ENCODE peak calls at places on chromosomes 11 and 22, in eight cellular contexts. T is NCI-H1105 treated with DMSO at 0.1 percent for 48 hours; V is activated T-helper 1 cell treated with Interleukin-2 at 50 U/mL for 16 hours; N is iris pigment epithelial cell; H is central memory CD4-positive, alpha-beta T cell; Z is COR-L47; Y is SHP77; U is CD8-positive, alpha-beta memory T cell. M is an unnamed sample.

GRCh38 chr22:48365386-48365785 is 1462.3 kb downstream of the BRD1 start:
- DNase-seq in U (no peak), N (no peak), Z (no peak), H (no peak), T (no peak), Y (no peak), V (no peak), M (no peak)

GRCh38 chr22:36628561-36629060 is 74.9 kb downstream of the CACNG2 start:
- DNase-seq in T (no peak), U (no peak), H (no peak), V (no peak), N (no peak), Z (no peak), Y (no peak), M (no peak)

GRCh38 chr11:75271730-75272129 is 31.2 kb downstream of the TPBGL start:
- DNase-seq in T (no peak), U (no peak), N (no peak), H (no peak), Z (no peak), Y (no peak), V (no peak), M (no peak)

GRCh38 chr11:100927579-100927978 is 202.0 kb downstream of the PGR start:
- DNase-seq in T (no peak), Z (no peak), V (no peak), Y (no peak), H (no peak), N (no peak), U (no peak), M (no peak)

GRCh38 chr11:131504199-131504949 is 134.0 kb downstream of the NTM start:
- DNase-seq in U (no peak), Y (no peak), Z (no peak), V (no peak), N (no peak), T (peak), H (no peak), M (no peak)

GRCh38 chr11:121722431-121723256 is 269.9 kb upstream of the SORL1-AS1 start:
- DNase-seq in H (no peak), T (peak), Y (peak), V (no peak), N (peak), U (no peak), Z (peak), M (peak)

GRCh38 chr22:45318168-45318557 is 8.4 kb downstream of the FAM118A start:
- DNase-seq in H (peak), V (peak), T (peak), Y (peak), Z (peak), N (peak), U (peak), M (peak)

GRCh38 chr11:76232026-76232665 is 25.8 kb upstream of the WNT11 start:
- DNase-seq in N (no peak), T (no peak), V (no peak), Y (no peak), Z (no peak), H (peak), U (peak), M (no peak)

GRCh38 chr11:1055990-1056771 is 18.5 kb upstream of the MUC2 start:
- DNase-seq in Y (no peak), U (no peak), H (no peak), V (no peak), T (no peak), N (no peak), Z (no peak), M (no peak)

GRCh38 chr11:94424011-94424410 is 22.8 kb upstream of the GPR83 start:
- DNase-seq in H (no peak), U (no peak), Y (no peak), V (no peak), Z (no peak), N (peak), T (no peak), M (no peak)

GRCh38 chr11:105000797-105001196 is 22.2 kb downstream of the CASP5 start:
- DNase-seq in T (no peak), V (peak), Y (no peak), H (peak), N (no peak), Z (no peak), U (peak), M (no peak)

GRCh38 chr22:44523981-44524759 is 26.1 kb upstream of the RTL6 start:
- DNase-seq in V (no peak), N (peak), Z (no peak), U (no peak), T (no peak), H (no peak), Y (no peak), M (no peak)

GRCh38 chr11:120858740-120859139 is 165.2 kb upstream of the TBCEL start:
- DNase-seq in N (peak), T (no peak), V (no peak), H (no peak), Z (no peak), U (no peak), Y (no peak), M (no peak)

GRCh38 chr11:45671246-45672171 is 6.1 kb upstream of the CHST1 start:
- DNase-seq in Z (no peak), V (no peak), Y (no peak), T (no peak), H (no peak), U (no peak), N (no peak), M (no peak)

GRCh38 chr11:78685156-78685555 is 110.5 kb upstream of the NARS2 start:
- DNase-seq in V (no peak), Z (no peak), T (no peak), H (no peak), U (no peak), N (no peak), Y (no peak), M (no peak)

GRCh38 chr11:100691886-100692285 is 4.8 kb downstream of the ARHGAP42 start:
- DNase-seq in T (no peak), U (no peak), V (no peak), H (no peak), Z (no peak), Y (no peak), N (no peak), M (no peak)

GRCh38 chr11:45655347-45655756 is 10.1 kb downstream of the CHST1 start:
- DNase-seq in Z (peak), V (peak), U (peak), N (peak), H (peak), Y (peak), T (peak), M (peak)

GRCh38 chr11:123363556-123363955 is 66.5 kb upstream of the GRAMD1B start:
- DNase-seq in Y (no peak), H (no peak), Z (no peak), N (no peak), T (no peak), V (no peak), U (no peak), M (no peak)

GRCh38 chr11:134654161-134654915 is 242.3 kb upstream of the B3GAT1 start:
- DNase-seq in U (no peak), T (no peak), N (no peak), Y (no peak), Z (no peak), V (no peak), H (no peak), M (no peak)

GRCh38 chr11:2580444-2581050 is 119.2 kb downstream of the KCNQ1OT1 start:
- DNase-seq in V (no peak), N (no peak), H (no peak), T (no peak), Y (no peak), Z (no peak), U (no peak), M (no peak)

GRCh38 chr22:36016656-36017055 is 12.0 kb downstream of the RBFOX2 start:
- DNase-seq in U (no peak), T (no peak), Y (no peak), Z (no peak), H (no peak), V (no peak), N (no peak), M (no peak)

GRCh38 chr22:30934053-30934452 is 34.5 kb downstream of the MORC2 start:
- DNase-seq in Y (no peak), V (no peak), U (no peak), H (no peak), T (no peak), N (no peak), Z (no peak), M (no peak)

GRCh38 chr22:27677895-27678458 is 123.6 kb downstream of the MN1 start:
- DNase-seq in H (no peak), U (no peak), Y (no peak), Z (no peak), T (no peak), N (no peak), V (no peak), M (no peak)

GRCh38 chr11:13875643-13876042 is 86.9 kb upstream of the SPON1 start:
- DNase-seq in H (no peak), N (no peak), Z (no peak), U (no peak), T (no peak), V (no peak), Y (no peak), M (no peak)

GRCh38 chr11:18986744-18987143 is 47.5 kb upstream of the MRGPRX1 start:
- DNase-seq in N (no peak), T (peak), V (no peak), U (no peak), Z (no peak), Y (no peak), H (no peak), M (no peak)

GRCh38 chr11:130166457-130166784 is 6.8 kb downstream of the ST14 start:
- DNase-seq in Y (peak), N (peak), Z (no peak), U (no peak), H (no peak), V (no peak), T (no peak), M (no peak)

GRCh38 chr11:36594316-36594989 is at the start of gene IFTAP:
- DNase-seq in N (peak), V (no peak), Y (peak), Z (peak), U (no peak), T (peak), H (peak), M (peak)

GRCh38 chr22:30474683-30475424 is 3.0 kb upstream of the SEC14L3 start:
- DNase-seq in V (no peak), N (no peak), T (peak), Y (peak), Z (peak), U (no peak), H (peak), M (peak)

GRCh38 chr11:126700773-126701554 is 299.6 kb downstream of the KIRREL3 start:
- DNase-seq in Y (no peak), Z (no peak), T (no peak), U (no peak), V (no peak), N (no peak), H (no peak), M (no peak)

GRCh38 chr11:74739546-74740270 is 8.5 kb upstream of the CHRDL2 start:
- DNase-seq in Z (peak), T (peak), N (peak), V (no peak), Y (peak), U (peak), H (peak), M (no peak)

GRCh38 chr22:46086577-46087335 is 63.6 kb upstream of the PPARA start:
- DNase-seq in H (no peak), Y (no peak), N (no peak), U (no peak), Z (no peak), T (no peak), V (no peak), M (no peak)

GRCh38 chr11:73349633-73350032 is 26.6 kb upstream of the RELT start:
- DNase-seq in N (no peak), Z (no peak), V (no peak), U (no peak), Y (no peak), H (no peak), T (no peak), M (no peak)

GRCh38 chr11:103601230-103601846 is 435.1 kb upstream of the DDI1 start:
- DNase-seq in Z (peak), N (peak), U (no peak), T (peak), H (peak), V (no peak), Y (peak), M (peak)

GRCh38 chr11:82796970-82797594 is 63.4 kb upstream of the FAM181B start:
- DNase-seq in H (no peak), T (peak), Z (no peak), N (no peak), U (no peak), Y (no peak), V (no peak), M (no peak)

GRCh38 chr11:19849947-19850593 is 137.4 kb downstream of the NAV2 start:
- DNase-seq in T (no peak), Y (no peak), V (no peak), H (no peak), N (no peak), Z (no peak), U (no peak), M (no peak)

GRCh38 chr22:46568102-46568809 is 30.8 kb upstream of the CELSR1 start:
- DNase-seq in Z (no peak), N (no peak), T (no peak), U (no peak), H (no peak), Y (no peak), V (no peak), M (no peak)

GRCh38 chr22:38733329-38734202 is 22.2 kb downstream of the SUN2 start:
- DNase-seq in T (peak), Y (peak), Z (peak), V (no peak), U (peak), N (peak), H (peak), M (no peak)

GRCh38 chr11:64569300-64569970 is 21.6 kb upstream of the SLC22A12 start:
- DNase-seq in V (no peak), N (no peak), H (no peak), U (no peak), Z (no peak), Y (no peak), T (no peak), M (no peak)

GRCh38 chr22:25359601-25360261 is 140.3 kb downstream of the CRYBB2 start:
- DNase-seq in N (no peak), T (no peak), Y (no peak), Z (no peak), U (no peak), H (no peak), V (no peak), M (no peak)

GRCh38 chr11:78318733-78319132 is 98.9 kb downstream of the GAB2 start:
- DNase-seq in Z (no peak), Y (no peak), H (no peak), N (no peak), V (no peak), T (no peak), U (no peak), M (no peak)

M was measured in NCI-H774.